ENCODE peak calls at places on chromosomes 11 and 22, in six cellular contexts. N is cardiac fibroblast, I is adrenal gland, W is heart left ventricle, X is fibroblast of the aortic adventitia, Q is endodermal cell. J is an unnamed sample.
A peak's percentile ranks its signal among the peaks of the same experiment; 100 is the strongest.

GRCh38 chr11:118748056-118748455 is 42.9 kb downstream of the DDX6 start:
- DNase-seq in X (no peak), N (no peak), W (no peak), Q (no peak), I (no peak), J (no peak)

GRCh38 chr11:94674005-94674491 is 94.1 kb upstream of the AMOTL1 start:
- DNase-seq in I (peak; percentile 20), N (no peak), W (no peak), X (peak; percentile 47), Q (no peak), J (no peak)

GRCh38 chr11:12026331-12027211 is 18.1 kb upstream of the DKK3 start:
- DNase-seq in X (no peak), I (no peak), Q (no peak), W (no peak), N (no peak), J (no peak)

GRCh38 chr11:111539426-111540113 is 950 bp upstream of the LAYN start:
- DNase-seq in W (no peak), Q (no peak), I (no peak), X (no peak), N (no peak), J (no peak)

GRCh38 chr11:6992457-6993431 is 27.4 kb downstream of the ZNF214 start:
- DNase-seq in N (peak; percentile 70), W (no peak), Q (no peak), X (peak; percentile 94), I (no peak), J (peak; percentile 94)

GRCh38 chr11:44727373-44728084 is 767 bp downstream of the TSPAN18 start:
- DNase-seq in N (peak; percentile 75), X (peak; percentile 61), I (peak; percentile 83), Q (peak; percentile 93), W (peak; percentile 88), J (peak; percentile 51)

GRCh38 chr11:128594246-128594645 is 6.9 kb upstream of the ETS1 start:
- DNase-seq in I (no peak), X (no peak), W (no peak), N (no peak), Q (no peak), J (no peak)

GRCh38 chr22:26662160-26662559 is 4.8 kb downstream of the MIAT start:
- DNase-seq in I (no peak), X (no peak), W (no peak), Q (no peak), N (no peak), J (no peak)

GRCh38 chr11:61587541-61587941 is 6.7 kb upstream of the SYT7 start:
- DNase-seq in X (peak; percentile 58), N (peak; percentile 26), Q (peak; percentile 86), W (peak; percentile 72), I (peak; percentile 32), J (no peak)

GRCh38 chr11:93169950-93170561 is 27.7 kb downstream of the SLC36A4 start:
- DNase-seq in Q (no peak), W (no peak), X (peak; percentile 58), N (peak; percentile 36), I (no peak), J (peak; percentile 7)

GRCh38 chr11:95588821-95589220 is 200.8 kb downstream of the FAM76B start:
- DNase-seq in W (no peak), Q (no peak), I (no peak), N (no peak), X (no peak), J (no peak)

GRCh38 chr11:13207270-13207664 is 70.3 kb upstream of the BMAL1 start:
- DNase-seq in N (peak; percentile 26), X (no peak), I (no peak), Q (no peak), W (no peak), J (no peak)
- TF ChIP-seq CTCF in N (peak; percentile 13), X (peak; percentile 36), I (no peak), Q (peak; percentile 72), W (no peak), J (no peak)

DNA sequence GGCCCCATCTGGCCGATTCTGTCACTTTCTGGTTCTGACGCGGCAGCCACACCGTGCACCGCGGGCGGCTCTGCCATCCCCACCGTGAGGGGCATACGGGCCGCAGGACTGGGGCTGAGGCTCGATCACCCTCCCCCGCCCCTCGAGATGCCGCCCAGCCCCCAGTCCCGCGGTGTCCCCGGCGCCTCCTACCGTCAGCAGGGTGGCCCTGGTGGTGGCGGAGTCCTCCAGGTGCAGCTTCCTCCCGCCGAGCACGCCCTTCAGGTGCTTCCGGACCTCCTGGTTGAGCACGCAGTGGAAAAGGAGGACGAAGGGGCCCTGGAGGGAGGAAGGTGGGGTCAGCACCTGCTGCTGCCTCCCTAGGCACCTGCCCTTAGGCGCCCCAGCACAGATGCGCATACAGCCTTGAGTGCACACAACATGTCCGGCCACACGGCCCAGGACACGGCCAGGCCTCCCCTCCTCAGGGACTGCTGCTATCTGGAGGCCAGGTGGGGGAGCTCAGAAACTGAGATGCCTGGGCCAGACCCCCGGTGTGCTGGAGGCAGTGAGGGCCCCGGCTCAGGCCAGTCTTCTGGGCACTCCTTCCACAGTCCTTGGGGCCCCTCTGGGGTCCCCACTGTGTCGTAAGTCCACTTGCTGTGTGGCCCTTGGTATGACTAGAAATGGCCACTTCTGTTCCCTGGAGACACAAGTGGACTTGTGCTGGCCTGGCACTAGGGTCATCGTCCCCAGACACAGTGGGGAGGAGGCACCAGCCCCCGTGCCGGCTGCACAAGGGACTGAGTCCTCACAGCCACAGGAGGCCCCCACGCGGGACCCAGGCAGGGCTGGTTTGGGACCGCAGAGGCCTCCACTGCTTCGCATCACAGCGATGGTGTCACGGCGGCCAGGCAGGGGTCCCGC is 31.5 kb downstream of the TRMU start:
- DNase-seq in Q (no peak), I (no peak), X (no peak), W (no peak), N (no peak), J (no peak)
- H3K4me3 ChIP-seq in Q (no peak overlapping the region), I (no peak overlapping the region), X (no peak overlapping the region), W (no peak overlapping the region), N (no peak overlapping the region), J (no peak overlapping the region)

GRCh38 chr11:27429740-27430451 is 42.7 kb downstream of the LGR4 start:
- DNase-seq in W (no peak), N (no peak), I (no peak), Q (no peak), X (no peak), J (peak; percentile 33)
- TF ChIP-seq CTCF in W (no peak), N (no peak), I (no peak), Q (no peak), X (no peak), J (no peak)

DNA sequence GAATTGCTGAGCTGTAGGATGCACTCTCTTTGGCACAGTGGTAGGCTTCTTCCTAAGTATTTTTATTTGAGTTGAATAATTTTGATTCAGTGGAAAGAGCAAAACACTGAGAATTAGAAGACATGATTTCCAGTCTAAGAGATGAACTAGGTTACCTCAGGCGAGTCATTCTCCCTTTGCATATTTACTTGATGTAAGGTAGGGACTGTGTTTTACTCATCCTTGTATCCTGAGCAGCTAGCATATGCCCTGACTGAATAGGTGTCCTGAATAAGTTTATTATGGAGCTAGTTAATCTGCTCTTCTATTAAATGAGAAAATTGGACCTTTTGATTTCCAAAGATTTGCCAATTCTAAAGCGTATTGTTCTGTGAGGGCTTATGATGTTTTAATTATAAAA is 50.7 kb downstream of the STIM1 start:
- DNase-seq in I (no peak), W (no peak), N (no peak), X (no peak), Q (no peak), J (no peak)
- H3K4me3 ChIP-seq in I (no peak overlapping the region), W (no peak overlapping the region), N (no peak overlapping the region), X (no peak overlapping the region), Q (no peak overlapping the region), J (no peak overlapping the region)

DNA sequence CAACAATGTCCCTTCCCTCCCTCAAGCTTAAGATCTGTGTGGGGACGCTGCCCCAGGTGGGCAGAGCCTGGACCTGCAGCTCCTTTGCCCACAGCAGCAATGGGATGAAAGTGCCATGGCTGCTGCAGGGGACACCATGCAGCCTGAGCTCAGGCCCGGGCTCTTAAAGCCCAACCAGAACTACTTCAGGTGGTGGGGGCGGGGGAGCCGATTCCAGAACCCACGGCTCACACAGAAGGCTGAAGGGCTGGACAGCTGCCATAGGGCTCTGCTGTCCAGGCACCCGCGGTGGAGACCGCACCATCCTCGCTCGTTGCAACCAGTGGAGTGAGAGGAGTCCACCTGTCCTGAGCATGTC is 12.5 kb downstream of the CHID1 start:
- DNase-seq in W (no peak), N (peak; percentile 51), Q (peak; percentile 77), X (peak; percentile 21), I (no peak), J (peak; percentile 57)
- TF ChIP-seq CTCF in W (no peak), N (peak; percentile 37), Q (peak; percentile 39), X (peak; percentile 45), I (no peak), J (peak; percentile 30)

DNA sequence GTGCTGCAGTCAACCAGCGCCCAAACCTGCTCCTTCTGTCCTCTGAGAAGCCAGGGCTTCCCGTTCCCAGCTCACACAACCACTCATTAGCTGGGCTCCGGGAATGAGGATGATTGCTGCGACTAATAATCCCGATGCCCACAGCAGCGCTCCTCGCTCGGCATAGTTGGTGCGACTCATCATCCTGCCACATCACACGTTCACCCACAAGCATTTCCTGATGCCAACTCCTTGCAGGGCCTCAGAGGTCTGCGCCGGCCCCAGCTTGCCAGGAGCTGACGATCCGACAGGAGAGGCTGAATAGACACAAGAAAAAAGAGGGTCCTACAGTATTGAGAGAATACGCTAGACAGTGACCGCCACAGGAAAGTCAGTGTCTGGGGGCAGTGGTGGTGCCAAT is 10.6 kb upstream of the CSNK1E start:
- DNase-seq in W (no peak), X (peak; percentile 25), N (peak; percentile 69), Q (no peak), I (no peak), J (peak; percentile 75)
- H3K4me3 ChIP-seq in W (no peak overlapping the region), X (no peak overlapping the region), N (no peak overlapping the region), Q (no peak overlapping the region), I (no peak overlapping the region), J (no peak overlapping the region)